ENCODE peak calls at places on chromosomes 1 and 21, in eight cellular contexts. P is Caki2, R is NCI-H1417, D is amygdala, F is brain microvascular endothelial cell, A is COR-L47, J is right cardiac atrium, Y is lung. Z is an unnamed sample.

GRCh38 chr21:45525153-45525909 is 16.9 kb downstream of the SLC19A1 start:
- DNase-seq in P (no peak), R (no peak), D (no peak), F (no peak), A (no peak), J (peak), Y (no peak), Z (peak)

GRCh38 chr1:100358210-100358609 is 5.9 kb downstream of the CDC14A start:
- DNase-seq in P (no peak), R (no peak), D (no peak), F (peak), A (no peak), J (no peak), Y (no peak), Z (no peak)

GRCh38 chr1:183234660-183235476 is 48.8 kb downstream of the LAMC2 start:
- DNase-seq in P (peak), R (peak), D (no peak), F (peak), A (peak), J (peak), Y (peak), Z (peak)

GRCh38 chr1:9297831-9298230 is 5.1 kb downstream of the SPSB1 start:
- DNase-seq in P (no peak), R (no peak), D (no peak), F (no peak), A (no peak), J (no peak), Y (no peak), Z (no peak)

GRCh38 chr21:42361286-42361685 is 5.0 kb downstream of the TFF1 start:
- DNase-seq in P (no peak), R (no peak), D (no peak), F (no peak), A (no peak), J (no peak), Y (no peak), Z (no peak)

GRCh38 chr1:4702927-4703326 is 48.5 kb downstream of the AJAP1 start:
- DNase-seq in P (no peak), R (no peak), D (no peak), F (peak), A (no peak), J (peak), Y (no peak), Z (no peak)

GRCh38 chr1:16212251-16212961 is at the start of gene ARHGEF19:
- DNase-seq in P (no peak), R (peak), D (no peak), F (no peak), A (peak), J (peak), Y (peak), Z (peak)

GRCh38 chr1:63157085-63157484 is 165.3 kb upstream of the FOXD3 start:
- DNase-seq in P (no peak), R (no peak), D (no peak), F (no peak), A (no peak), J (no peak), Y (no peak), Z (no peak)

GRCh38 chr1:39720094-39720999 is 18.3 kb upstream of the PPIE start:
- DNase-seq in P (peak), R (peak), D (no peak), F (peak), A (peak), J (no peak), Y (peak), Z (no peak)

GRCh38 chr1:99606306-99606705 is 39.6 kb upstream of the PALMD start:
- DNase-seq in P (no peak), R (no peak), D (no peak), F (no peak), A (no peak), J (no peak), Y (no peak), Z (no peak)

GRCh38 chr1:109786531-109787021 is 22.9 kb upstream of the EPS8L3 start:
- DNase-seq in P (peak), R (no peak), D (no peak), F (no peak), A (no peak), J (peak), Y (no peak), Z (peak)

GRCh38 chr1:100184536-100184935 is 6.5 kb upstream of the LRRC39 start:
- DNase-seq in P (peak), R (no peak), D (no peak), F (no peak), A (no peak), J (no peak), Y (no peak), Z (no peak)